ENCODE peak calls at places on chromosomes 12 and 14, in six cellular contexts. W is colonic mucosa, G is DND-41, R is heart left ventricle, L is PC-9, B is fibroblast of lung. S is an unnamed sample.
A peak's percentile ranks its signal among the peaks of the same experiment; 100 is the strongest.

GRCh38 chr14:69658664-69659261 is 47.4 kb downstream of the SUSD6 start:
- DNase-seq in W (no peak), B (no peak), L (peak; percentile 83), G (no peak), R (no peak), S (no peak)

GRCh38 chr12:107399061-107399460 is 286.5 kb upstream of the PWP1 start:
- DNase-seq in W (no peak), R (no peak), G (no peak), B (no peak), L (no peak), S (no peak)

GRCh38 chr14:21735639-21736307 is 62.2 kb upstream of the OR4E1 start:
- DNase-seq in G (no peak), B (no peak), R (no peak), L (no peak), W (no peak), S (no peak)

GRCh38 chr12:78898416-78898815 is 33.8 kb downstream of the SYT1 start:
- DNase-seq in R (peak; percentile 55), W (no peak), L (no peak), G (no peak), B (peak; percentile 68), S (no peak)

GRCh38 chr12:109518820-109519665 is 41.6 kb downstream of the UBE3B start:
- DNase-seq in W (peak; percentile 69), L (peak; percentile 57), R (no peak), B (peak; percentile 63), G (peak; percentile 60), S (peak; percentile 41)

GRCh38 chr12:124296295-124296915 is 1.5 kb downstream of the RFLNA start:
- DNase-seq in L (no peak), R (peak; percentile 51), G (no peak), W (peak; percentile 90), B (no peak), S (no peak)

GRCh38 chr12:66915312-66915904 is 236.5 kb upstream of the GRIP1 start:
- DNase-seq in L (no peak), B (no peak), W (no peak), R (no peak), G (no peak), S (no peak)

GRCh38 chr14:104784218-104784568 is 11.4 kb downstream of the AKT1 start:
- DNase-seq in W (no peak), G (no peak), L (no peak), R (no peak), B (no peak), S (no peak)

GRCh38 chr12:6554168-6554989 is 1.5 kb downstream of the IFFO1 start:
- DNase-seq in L (peak; percentile 65), W (peak; percentile 80), R (peak; percentile 86), B (peak; percentile 71), G (peak; percentile 69), S (no peak)

GRCh38 chr12:48454675-48455074 is 17.7 kb upstream of the ANP32D start:
- DNase-seq in B (no peak), G (no peak), W (no peak), R (no peak), L (no peak), S (no peak)

GRCh38 chr14:105487986-105488777 is 1.5 kb downstream of the CRIP1 start:
- DNase-seq in L (peak; percentile 45), W (peak; percentile 86), B (no peak), R (peak; percentile 62), G (no peak), S (no peak)

GRCh38 chr12:1297206-1297605 is 297.2 kb downstream of the FBXL14 start:
- DNase-seq in G (no peak), W (no peak), B (no peak), L (no peak), R (no peak), S (no peak)

GRCh38 chr12:2610358-2610757 is 184.4 kb upstream of the FKBP4 start:
- DNase-seq in R (no peak), L (no peak), G (no peak), W (no peak), B (no peak), S (no peak)

GRCh38 chr12:26245175-26245942 is 50.0 kb downstream of the SSPN start:
- DNase-seq in B (no peak), L (no peak), R (no peak), G (no peak), W (no peak), S (no peak)

GRCh38 chr12:94649349-94650142 is 811 bp downstream of the TMCC3 start:
- DNase-seq in G (no peak), L (peak; percentile 54), R (peak; percentile 82), W (peak; percentile 61), B (peak; percentile 52), S (no peak)

GRCh38 chr14:56886471-56887062 is 76.3 kb upstream of the OTX2 start:
- DNase-seq in W (no peak), G (no peak), L (no peak), B (no peak), R (no peak), S (no peak)

GRCh38 chr12:120238839-120239445 is 26.6 kb downstream of the PXN start:
- DNase-seq in L (peak; percentile 29), W (no peak), B (no peak), R (no peak), G (no peak), S (no peak)

GRCh38 chr14:105840266-105841021 is 314.1 kb downstream of the TMEM121 start:
- DNase-seq in B (no peak), L (no peak), G (no peak), R (no peak), W (peak; percentile 10), S (no peak)

GRCh38 chr12:103840881-103841689 is at the start of gene NT5DC3:
- DNase-seq in G (no peak), R (peak; percentile 93), B (peak; percentile 81), L (peak; percentile 84), W (peak; percentile 88), S (peak; percentile 47)
- TF ChIP-seq CTCF in G (no peak), R (no peak), B (no peak), L (no peak), W (no peak), S (no peak)

GRCh38 chr14:55097894-55098560 is 31.0 kb upstream of the LGALS3 start:
- DNase-seq in L (no peak), G (no peak), W (no peak), R (no peak), B (no peak), S (no peak)

GRCh38 chr14:55099741-55100140 is 29.3 kb upstream of the LGALS3 start:
- DNase-seq in L (no peak), W (peak; percentile 20), B (peak; percentile 85), R (no peak), G (no peak), S (peak; percentile 20)

GRCh38 chr14:55101698-55102097 is 27.4 kb upstream of the LGALS3 start:
- DNase-seq in B (no peak), W (peak; percentile 21), R (no peak), G (no peak), L (no peak), S (no peak)

GRCh38 chr14:55102141-55102547 is 26.9 kb upstream of the LGALS3 start:
- DNase-seq in R (peak; percentile 77), L (peak; percentile 89), G (no peak), W (peak; percentile 77), B (peak; percentile 100), S (peak; percentile 84)

GRCh38 chr14:55098561-55098898 is 30.5 kb upstream of the LGALS3 start:
- DNase-seq in G (no peak), W (no peak), R (no peak), L (no peak), B (no peak), S (no peak)
- H3K27ac ChIP-seq in G (no peak overlapping the region), W (peak overlapping the region; percentile 48), R (peak overlapping the region; percentile 55), L (peak overlapping the region; percentile 72), B (no peak overlapping the region), S (no peak overlapping the region)

GRCh38 chr12:130081420-130081819 is 80.8 kb upstream of the FZD10 start:
- DNase-seq in W (no peak), L (no peak), R (no peak), G (no peak), B (no peak), S (no peak)

GRCh38 chr12:130086248-130086647 is 76.0 kb upstream of the FZD10 start:
- DNase-seq in G (peak; percentile 70), W (no peak), R (no peak), L (no peak), B (no peak), S (no peak)

GRCh38 chr12:130084359-130084758 is 77.9 kb upstream of the FZD10 start:
- DNase-seq in W (no peak), G (no peak), R (no peak), L (no peak), B (no peak), S (no peak)

GRCh38 chr12:130083002-130083401 is 79.3 kb upstream of the FZD10 start:
- DNase-seq in R (no peak), B (no peak), G (no peak), L (no peak), W (no peak), S (no peak)

DNA sequence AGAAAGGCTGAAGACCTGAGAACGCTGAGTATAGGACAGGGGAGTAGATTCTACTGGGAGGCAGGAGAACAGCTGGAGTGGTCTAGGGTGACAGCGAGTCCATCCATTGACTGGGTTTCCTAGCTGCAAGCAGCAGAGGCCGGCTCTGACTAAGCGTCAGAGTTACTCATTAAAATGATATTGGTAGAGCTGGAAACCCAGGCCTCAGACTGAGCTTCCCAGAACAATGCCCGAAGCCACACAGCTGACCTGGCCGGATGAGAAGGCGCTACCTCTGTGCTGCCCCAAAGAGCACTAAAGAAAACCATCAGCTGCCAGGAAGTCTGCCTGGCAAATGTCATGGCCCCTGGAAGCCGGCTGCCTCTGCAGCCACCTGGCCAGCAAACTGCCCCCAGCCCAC is 78.5 kb upstream of the FZD10 start:
- DNase-seq in R (no peak), G (no peak), L (no peak), B (no peak), W (no peak), S (no peak)
- H3K4me3 ChIP-seq in R (no peak overlapping the region), G (no peak overlapping the region), L (no peak overlapping the region), B (no peak overlapping the region), W (no peak overlapping the region), S (no peak overlapping the region)

GRCh38 chr14:26163761-26164160 is 434.1 kb downstream of the NOVA1 start:
- DNase-seq in R (peak; percentile 36), B (peak; percentile 60), L (no peak), W (no peak), G (no peak), S (no peak)
- TF ChIP-seq CTCF in R (no peak), B (peak; percentile 62), L (peak; percentile 52), W (peak; percentile 27), G (peak; percentile 38), S (no peak)

GRCh38 chr12:110807640-110808039 is 39.1 kb upstream of the CCDC63 start:
- DNase-seq in W (no peak), B (no peak), R (no peak), L (no peak), G (no peak), S (no peak)
- H3K27ac ChIP-seq in W (no peak overlapping the region), B (no peak overlapping the region), R (no peak overlapping the region), L (no peak overlapping the region), G (no peak overlapping the region), S (no peak overlapping the region)

DNA sequence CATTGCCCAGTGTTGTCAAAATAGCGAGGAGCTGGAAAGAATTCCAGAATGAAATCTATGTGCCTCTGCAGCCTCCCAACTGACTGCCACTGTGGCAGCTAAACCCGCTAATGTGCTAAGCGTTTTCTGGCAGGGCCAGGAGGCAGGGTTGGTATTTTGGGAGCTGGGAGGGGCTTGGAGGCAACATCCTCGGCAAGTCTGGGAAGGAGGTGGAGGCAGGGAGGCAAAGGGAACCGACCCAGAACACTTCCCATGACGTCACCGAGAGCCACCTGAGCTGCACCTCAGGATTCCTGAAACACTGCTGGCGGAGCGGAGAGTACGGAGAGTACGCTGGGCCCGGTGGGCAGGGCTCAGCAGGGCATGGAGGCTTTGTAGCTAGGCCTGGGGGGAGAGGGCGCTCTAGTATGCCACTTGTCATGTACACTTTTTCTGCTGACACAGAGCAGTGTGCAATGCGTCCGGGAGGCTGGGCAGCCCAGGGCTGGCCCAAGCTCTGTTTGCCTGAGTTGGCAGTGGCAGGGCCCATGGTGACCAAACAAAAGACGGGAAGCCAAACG is 81.5 kb downstream of the DPF3 start:
- DNase-seq in R (peak; percentile 77), G (no peak), L (no peak), B (no peak), W (no peak), S (no peak)
- H3K4me3 ChIP-seq in R (peak overlapping the region; percentile 9), G (no peak overlapping the region), L (no peak overlapping the region), B (no peak overlapping the region), W (no peak overlapping the region), S (no peak overlapping the region)

S was measured in AG04450.